ENCODE peak calls at places on chromosome 12, in four cellular contexts. I is left cardiac atrium, U is NCI-H1092 treated with DMSO at 0.1 percent for 48 hours, Q is hypothalamus. Y is an unnamed sample.
A peak's percentile ranks its signal among the peaks of the same experiment; 100 is the strongest.

GRCh38 chr12:112169966-112170365 is 44.6 kb downstream of the TRAFD1 start:
- DNase-seq in I (no peak), U (no peak), Q (no peak), Y (no peak)

GRCh38 chr12:6169107-6169440 is 31.1 kb upstream of the CD9 start:
- DNase-seq in U (no peak), I (no peak), Q (no peak), Y (no peak)

GRCh38 chr12:50734409-50735263 is 29.3 kb upstream of the ATF1 start:
- DNase-seq in I (no peak), Q (peak; percentile 12), U (peak; percentile 1), Y (no peak)

GRCh38 chr12:58500399-58500798 is 419.9 kb downstream of the LRIG3 start:
- DNase-seq in U (no peak), I (no peak), Q (no peak), Y (no peak)

GRCh38 chr12:2187195-2187963 is 134.6 kb downstream of the CACNA1C start:
- DNase-seq in I (no peak), U (no peak), Q (no peak), Y (no peak)

GRCh38 chr12:104669057-104669770 is 212.5 kb downstream of the CHST11 start:
- DNase-seq in Q (peak; percentile 91), U (peak; percentile 45), I (peak; percentile 76), Y (peak; percentile 55)

GRCh38 chr12:119020377-119021360 is 39.3 kb downstream of the SRRM4 start:
- DNase-seq in I (peak; percentile 56), Q (no peak), U (no peak), Y (peak; percentile 25)

GRCh38 chr12:103830730-103831320 is 10.2 kb downstream of the NT5DC3 start:
- DNase-seq in Q (no peak), U (no peak), I (no peak), Y (no peak)

GRCh38 chr12:122976648-122976975 is 1.6 kb downstream of the OGFOD2 start:
- DNase-seq in Q (no peak), I (no peak), U (no peak), Y (no peak)

GRCh38 chr12:92080390-92081285 is 65.0 kb downstream of the BTG1 start:
- DNase-seq in Q (no peak), U (no peak), I (no peak), Y (no peak)

GRCh38 chr12:106282457-106283097 is 20.0 kb upstream of the TCP11L2 start:
- DNase-seq in U (peak; percentile 9), I (no peak), Q (no peak), Y (no peak)

GRCh38 chr12:53997324-53998173 is 2.4 kb upstream of the HOXC9 start:
- DNase-seq in U (no peak), I (no peak), Q (no peak), Y (no peak)

GRCh38 chr12:89180496-89180895 is 171.8 kb downstream of the DUSP6 start:
- DNase-seq in I (no peak), U (no peak), Q (no peak), Y (no peak)

GRCh38 chr12:95571369-95571768 is 20.1 kb upstream of the USP44 start:
- DNase-seq in I (no peak), Q (no peak), U (no peak), Y (no peak)

GRCh38 chr12:51972849-51973273 is 21.4 kb downstream of the ACVR1B start:
- DNase-seq in U (no peak), I (peak; percentile 71), Q (peak; percentile 19), Y (no peak)

GRCh38 chr12:93741741-93742085 is 64.5 kb downstream of the CRADD start:
- DNase-seq in I (no peak), U (no peak), Q (no peak), Y (no peak)

GRCh38 chr12:1117970-1118563 is 127.0 kb downstream of the ERC1 start:
- DNase-seq in I (peak; percentile 71), U (peak; percentile 92), Q (peak; percentile 65), Y (peak; percentile 59)

GRCh38 chr12:125053821-125054220 is 11.4 kb upstream of the AACS start:
- DNase-seq in U (no peak), Q (no peak), I (no peak), Y (no peak)

GRCh38 chr12:68279227-68280054 is 26.0 kb upstream of the IL22 start:
- DNase-seq in Q (no peak), I (no peak), U (peak; percentile 2), Y (no peak)

GRCh38 chr12:80320121-80320678 is 123.8 kb upstream of the PTPRQ start:
- DNase-seq in Q (no peak), I (no peak), U (no peak), Y (no peak)

GRCh38 chr12:65565601-65566560 is 258.4 kb upstream of the HMGA2 start:
- DNase-seq in U (no peak), I (no peak), Q (no peak), Y (no peak)

GRCh38 chr12:97716356-97716755 is 253.8 kb downstream of the RMST start:
- DNase-seq in U (peak; percentile 20), Q (no peak), I (no peak), Y (no peak)

GRCh38 chr12:22684124-22684523 is 59.2 kb downstream of the ETNK1 start:
- DNase-seq in Q (no peak), U (no peak), I (no peak), Y (no peak)

GRCh38 chr12:113900711-113901110 is 65.4 kb downstream of the RBM19 start:
- DNase-seq in I (no peak), Q (no peak), U (no peak), Y (no peak)

GRCh38 chr12:76790564-76791552 is 26.9 kb downstream of the ZDHHC17 start:
- DNase-seq in Q (no peak), U (peak; percentile 8), I (no peak), Y (peak; percentile 3)

GRCh38 chr12:123705935-123706334 is 6.2 kb upstream of the ATP6V0A2 start:
- DNase-seq in Q (no peak), U (no peak), I (no peak), Y (no peak)

GRCh38 chr12:11947218-11947617 is 123.5 kb upstream of the BCL2L14 start:
- DNase-seq in Q (no peak), I (no peak), U (no peak), Y (no peak)

GRCh38 chr12:121626853-121627623 is 708 bp downstream of the ORAI1 start:
- DNase-seq in U (peak; percentile 34), Q (peak; percentile 44), I (peak; percentile 57), Y (no peak)